ENCODE peak calls at places on chromosomes 4 and X, in seven cellular contexts. One of them, this sample, is unnamed.

GRCh38 chrX:99398578-99398977 is 1011.5 kb downstream of the PCDH19 start:
- DNase-seq in right atrium auricular region: no peak
- DNase-seq in MCF 10A: no peak
- DNase-seq in ovary: no peak
- DNase-seq in A673: no peak
- DNase-seq in HFFc6: no peak
- DNase-seq in fibroblast of mammary gland: no peak
- DNase-seq in this sample: no peak

GRCh38 chrX:153486163-153486562 is 8.6 kb upstream of the BGN start:
- DNase-seq in right atrium auricular region: no peak
- DNase-seq in HFFc6: no peak
- DNase-seq in fibroblast of mammary gland: no peak
- DNase-seq in ovary: no peak
- DNase-seq in MCF 10A: no peak
- DNase-seq in A673: no peak
- DNase-seq in this sample: no peak

GRCh38 chr4:41455215-41455614 is 82.7 kb upstream of the LIMCH1 start:
- DNase-seq in A673: no peak
- DNase-seq in HFFc6: no peak
- DNase-seq in fibroblast of mammary gland: no peak
- DNase-seq in MCF 10A: peak; percentile 31
- DNase-seq in right atrium auricular region: no peak
- DNase-seq in ovary: no peak
- DNase-seq in this sample: no peak

GRCh38 chr4:142281999-142282398 is 564.1 kb downstream of the INPP4B start:
- DNase-seq in fibroblast of mammary gland: no peak
- DNase-seq in MCF 10A: peak; percentile 13
- DNase-seq in A673: no peak
- DNase-seq in right atrium auricular region: no peak
- DNase-seq in ovary: no peak
- DNase-seq in HFFc6: no peak
- DNase-seq in this sample: no peak

GRCh38 chr4:128721896-128722295 is 87.6 kb upstream of the JADE1 start:
- DNase-seq in HFFc6: no peak
- DNase-seq in MCF 10A: no peak
- DNase-seq in A673: no peak
- DNase-seq in ovary: no peak
- DNase-seq in fibroblast of mammary gland: no peak
- DNase-seq in right atrium auricular region: no peak
- DNase-seq in this sample: no peak

GRCh38 chr4:112234952-112235609 is 3.5 kb downstream of the AP1AR start:
- DNase-seq in right atrium auricular region: peak; percentile 68
- DNase-seq in ovary: peak; percentile 49
- DNase-seq in MCF 10A: peak; percentile 88
- DNase-seq in HFFc6: peak; percentile 85
- DNase-seq in A673: peak; percentile 80
- DNase-seq in fibroblast of mammary gland: peak; percentile 94
- DNase-seq in this sample: peak; percentile 46

GRCh38 chr4:182885738-182886077 is 31.5 kb downstream of the DCTD start:
- DNase-seq in HFFc6: no peak
- DNase-seq in right atrium auricular region: no peak
- DNase-seq in ovary: no peak
- DNase-seq in fibroblast of mammary gland: peak; percentile 38
- DNase-seq in MCF 10A: no peak
- DNase-seq in A673: no peak
- DNase-seq in this sample: no peak

GRCh38 chrX:155966876-155967275 is 30.6 kb upstream of the IL9R start:
- DNase-seq in fibroblast of mammary gland: peak; percentile 45
- DNase-seq in HFFc6: peak; percentile 26
- DNase-seq in ovary: no peak
- DNase-seq in A673: peak; percentile 53
- DNase-seq in MCF 10A: peak; percentile 26
- DNase-seq in right atrium auricular region: no peak
- DNase-seq in this sample: peak; percentile 6

GRCh38 chrX:101057095-101057714 is 5.3 kb upstream of the TRMT2B start:
- DNase-seq in ovary: no peak
- DNase-seq in right atrium auricular region: no peak
- DNase-seq in HFFc6: peak; percentile 58
- DNase-seq in fibroblast of mammary gland: peak; percentile 54
- DNase-seq in A673: peak; percentile 12
- DNase-seq in MCF 10A: peak; percentile 13
- DNase-seq in this sample: no peak

GRCh38 chr4:140935259-140935658 is 179.1 kb upstream of the TBC1D9 start:
- DNase-seq in fibroblast of mammary gland: peak; percentile 4
- DNase-seq in MCF 10A: no peak
- DNase-seq in ovary: no peak
- DNase-seq in HFFc6: peak; percentile 25
- DNase-seq in right atrium auricular region: no peak
- DNase-seq in A673: no peak
- DNase-seq in this sample: no peak

GRCh38 chr4:75015627-75016026 is 82.7 kb downstream of the PARM1 start:
- DNase-seq in right atrium auricular region: no peak
- DNase-seq in fibroblast of mammary gland: no peak
- DNase-seq in HFFc6: no peak
- DNase-seq in ovary: no peak
- DNase-seq in A673: no peak
- DNase-seq in MCF 10A: peak; percentile 16
- DNase-seq in this sample: no peak

GRCh38 chrX:1463581-1464281 is 11.0 kb upstream of the ASMTL start:
- DNase-seq in ovary: no peak
- DNase-seq in right atrium auricular region: no peak
- DNase-seq in fibroblast of mammary gland: no peak
- DNase-seq in HFFc6: no peak
- DNase-seq in A673: no peak
- DNase-seq in MCF 10A: no peak
- DNase-seq in this sample: no peak

GRCh38 chr4:78004270-78004669 is 52.9 kb upstream of the FRAS1 start:
- DNase-seq in fibroblast of mammary gland: peak; percentile 35
- DNase-seq in HFFc6: peak; percentile 9
- DNase-seq in A673: no peak
- DNase-seq in MCF 10A: no peak
- DNase-seq in right atrium auricular region: no peak
- DNase-seq in ovary: no peak
- DNase-seq in this sample: no peak

GRCh38 chrX:24395775-24396174 is 35.3 kb downstream of the SUPT20HL1 start:
- DNase-seq in ovary: no peak
- DNase-seq in A673: peak; percentile 76
- DNase-seq in MCF 10A: peak; percentile 79
- DNase-seq in HFFc6: peak; percentile 65
- DNase-seq in fibroblast of mammary gland: peak; percentile 84
- DNase-seq in right atrium auricular region: no peak
- DNase-seq in this sample: peak; percentile 66

GRCh38 chr4:81039351-81040174 is 9.1 kb downstream of the BMP3 start:
- DNase-seq in ovary: no peak
- DNase-seq in HFFc6: no peak
- DNase-seq in MCF 10A: peak; percentile 39
- DNase-seq in right atrium auricular region: no peak
- DNase-seq in A673: no peak
- DNase-seq in fibroblast of mammary gland: no peak
- DNase-seq in this sample: no peak

GRCh38 chrX:1491851-1492349 is 39.2 kb upstream of the ASMTL start:
- DNase-seq in HFFc6: no peak
- DNase-seq in right atrium auricular region: no peak
- DNase-seq in fibroblast of mammary gland: no peak
- DNase-seq in ovary: no peak
- DNase-seq in MCF 10A: peak; percentile 36
- DNase-seq in A673: peak; percentile 72
- DNase-seq in this sample: peak; percentile 34

GRCh38 chr4:6709230-6710114 is at the start of gene MRFAP1L1:
- DNase-seq in HFFc6: peak; percentile 95
- DNase-seq in MCF 10A: peak; percentile 96
- DNase-seq in A673: peak; percentile 98
- DNase-seq in right atrium auricular region: peak; percentile 95
- DNase-seq in ovary: peak; percentile 97
- DNase-seq in fibroblast of mammary gland: peak; percentile 96
- DNase-seq in this sample: peak; percentile 95
- TF ChIP-seq CTCF in HFFc6: peak; percentile 14
- TF ChIP-seq CTCF in MCF 10A: peak; percentile 6
- TF ChIP-seq CTCF in A673: no peak
- TF ChIP-seq CTCF in right atrium auricular region: no peak
- TF ChIP-seq CTCF in ovary: no peak
- TF ChIP-seq CTCF in fibroblast of mammary gland: peak; percentile 4
- TF ChIP-seq CTCF in this sample: peak; percentile 28

DNA sequence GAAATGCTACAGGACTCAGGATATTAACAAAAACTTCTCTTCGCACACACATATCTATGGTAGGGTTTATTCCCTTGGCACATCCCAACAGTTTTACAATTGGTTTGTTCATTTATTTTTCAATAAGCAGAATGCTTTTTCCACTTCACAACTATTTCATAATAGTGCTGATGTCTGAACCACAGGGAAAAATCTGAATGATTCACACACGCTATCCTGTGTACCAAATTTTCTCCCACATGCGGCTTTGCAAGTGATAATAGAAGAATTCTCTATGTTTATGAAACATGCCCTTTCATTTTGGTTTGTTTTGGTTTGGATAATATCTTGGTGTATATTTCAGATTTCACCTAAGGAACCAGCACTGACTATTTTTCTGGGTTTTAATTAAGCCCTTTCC is 725.7 kb upstream of the TENM3 start:
- DNase-seq in fibroblast of mammary gland: peak; percentile 52
- DNase-seq in HFFc6: no peak
- DNase-seq in A673: no peak
- DNase-seq in right atrium auricular region: no peak
- DNase-seq in MCF 10A: no peak
- DNase-seq in ovary: no peak
- DNase-seq in this sample: no peak
- TF ChIP-seq CTCF in fibroblast of mammary gland: no peak
- TF ChIP-seq CTCF in HFFc6: no peak
- TF ChIP-seq CTCF in A673: no peak
- TF ChIP-seq CTCF in right atrium auricular region: no peak
- TF ChIP-seq CTCF in MCF 10A: no peak
- TF ChIP-seq CTCF in ovary: no peak
- TF ChIP-seq CTCF in this sample: no peak

DNA sequence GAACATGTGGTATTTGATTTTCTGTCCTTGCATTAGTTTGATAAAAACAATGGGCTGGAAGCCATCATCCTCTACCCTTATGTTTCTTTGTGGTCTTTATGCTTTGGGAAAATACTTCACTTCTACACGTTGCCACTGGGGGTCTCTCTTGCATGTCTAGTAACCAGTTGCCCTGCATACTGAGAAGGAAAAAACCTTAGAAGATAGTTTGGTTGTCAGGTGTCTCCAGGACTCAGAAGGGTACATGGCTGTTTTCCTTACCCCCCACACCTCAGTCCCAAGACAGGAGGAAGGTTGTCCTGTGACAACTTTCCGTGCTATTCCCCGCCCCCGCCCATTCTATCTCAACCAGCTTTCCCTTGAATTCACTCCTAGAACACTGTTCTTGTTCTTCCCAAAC is 62.1 kb upstream of the LANCL3 start:
- DNase-seq in right atrium auricular region: no peak
- DNase-seq in HFFc6: no peak
- DNase-seq in ovary: no peak
- DNase-seq in fibroblast of mammary gland: peak; percentile 3
- DNase-seq in MCF 10A: peak; percentile 22
- DNase-seq in A673: peak; percentile 27
- DNase-seq in this sample: no peak
- TF ChIP-seq CTCF in right atrium auricular region: peak; percentile 51
- TF ChIP-seq CTCF in HFFc6: peak; percentile 47
- TF ChIP-seq CTCF in ovary: no peak
- TF ChIP-seq CTCF in fibroblast of mammary gland: peak; percentile 25
- TF ChIP-seq CTCF in MCF 10A: peak; percentile 53
- TF ChIP-seq CTCF in A673: peak; percentile 52
- TF ChIP-seq CTCF in this sample: peak; percentile 55

GRCh38 chr4:3244747-3245146 is 4.2 kb upstream of the MSANTD1 start:
- DNase-seq in HFFc6: no peak
- DNase-seq in MCF 10A: no peak
- DNase-seq in right atrium auricular region: no peak
- DNase-seq in A673: no peak
- DNase-seq in ovary: no peak
- DNase-seq in fibroblast of mammary gland: no peak
- DNase-seq in this sample: no peak

GRCh38 chr4:3245676-3246075 is 3.3 kb upstream of the MSANTD1 start:
- DNase-seq in fibroblast of mammary gland: no peak
- DNase-seq in MCF 10A: no peak
- DNase-seq in HFFc6: no peak
- DNase-seq in A673: no peak
- DNase-seq in ovary: no peak
- DNase-seq in right atrium auricular region: no peak
- DNase-seq in this sample: no peak

GRCh38 chr4:3247399-3248177 is 1.4 kb upstream of the MSANTD1 start:
- DNase-seq in ovary: no peak
- DNase-seq in right atrium auricular region: no peak
- DNase-seq in fibroblast of mammary gland: no peak
- DNase-seq in A673: no peak
- DNase-seq in MCF 10A: no peak
- DNase-seq in HFFc6: no peak
- DNase-seq in this sample: no peak

GRCh38 chr4:3248178-3248480 is 830 bp upstream of the MSANTD1 start:
- DNase-seq in A673: no peak
- DNase-seq in HFFc6: no peak
- DNase-seq in ovary: no peak
- DNase-seq in fibroblast of mammary gland: no peak
- DNase-seq in right atrium auricular region: no peak
- DNase-seq in MCF 10A: no peak
- DNase-seq in this sample: no peak

DNA sequence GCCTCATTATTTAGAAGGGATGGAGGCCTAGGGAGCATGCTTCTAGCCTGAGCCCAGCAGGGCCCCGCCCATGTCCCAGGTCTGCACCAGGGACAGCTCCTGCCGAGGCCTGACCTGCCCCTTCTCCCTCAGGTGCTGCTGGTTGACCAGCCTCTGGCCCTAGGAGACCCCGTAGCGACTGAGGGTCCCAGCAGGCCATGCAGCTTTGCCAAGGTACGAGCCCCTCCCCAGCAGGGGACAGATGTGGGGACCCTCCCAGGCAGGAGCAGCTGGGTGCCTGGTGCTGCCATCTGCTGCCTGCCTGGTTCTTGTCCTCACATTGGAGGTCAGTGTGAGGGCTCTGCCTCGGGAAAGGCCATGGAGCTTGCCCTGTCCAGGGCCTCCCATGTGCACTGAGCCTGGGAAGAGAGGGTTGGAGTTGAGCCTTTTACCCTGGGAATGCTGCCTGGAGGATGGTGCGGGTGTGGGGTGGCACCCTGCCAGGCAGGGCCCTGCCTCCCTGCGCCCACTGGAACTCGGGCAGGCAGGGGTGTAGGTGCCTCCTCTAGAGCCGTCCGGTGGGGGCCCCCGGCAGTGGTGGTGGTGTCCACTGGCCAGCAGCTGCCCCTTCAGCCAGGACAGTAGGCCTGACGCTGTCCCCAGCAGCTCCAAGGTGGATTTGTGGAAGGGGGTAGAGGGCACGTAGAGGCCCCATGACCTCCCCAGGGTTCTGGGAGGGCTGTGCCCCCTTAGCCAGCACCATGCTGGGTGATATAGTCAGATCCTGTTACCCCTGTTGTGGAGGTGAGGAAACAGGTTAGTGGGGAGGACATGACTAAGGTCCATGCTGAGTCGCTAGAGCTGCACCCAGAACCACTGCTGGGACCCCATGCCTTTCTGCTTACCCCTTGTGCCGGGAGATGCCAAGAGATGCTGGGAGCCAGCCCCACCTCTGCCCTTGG is 2.2 kb upstream of the MSANTD1 start:
- DNase-seq in fibroblast of mammary gland: no peak
- DNase-seq in right atrium auricular region: no peak
- DNase-seq in ovary: no peak
- DNase-seq in A673: no peak
- DNase-seq in MCF 10A: no peak
- DNase-seq in HFFc6: no peak
- DNase-seq in this sample: no peak
- TF ChIP-seq CTCF in fibroblast of mammary gland: no peak
- TF ChIP-seq CTCF in right atrium auricular region: no peak
- TF ChIP-seq CTCF in ovary: no peak
- TF ChIP-seq CTCF in A673: peak; percentile 10
- TF ChIP-seq CTCF in MCF 10A: no peak
- TF ChIP-seq CTCF in HFFc6: peak; percentile 34
- TF ChIP-seq CTCF in this sample: no peak